ENCODE peak calls at places on chromosomes 11 and 22, in five cellular contexts. One of them, this sample, is unnamed. For H3K27me3, the result is how much of the 10 kb centered on the place peaks cover.

GRCh38 chr11:123186291-123186690 is 8.8 kb downstream of the CLMP start:
- DNase-seq in endodermal cell: no peak
- DNase-seq in fibroblast of lung: no peak
- DNase-seq in lower lobe of right lung: no peak
- DNase-seq in H1: no peak
- DNase-seq in this sample: peak

GRCh38 chr22:30474683-30475424 is 3.0 kb upstream of the SEC14L3 start:
- DNase-seq in endodermal cell: no peak
- DNase-seq in fibroblast of lung: no peak
- DNase-seq in lower lobe of right lung: no peak
- DNase-seq in H1: no peak
- DNase-seq in this sample: peak

GRCh38 chr11:61853698-61854169 is 25.6 kb downstream of the FADS2 start:
- DNase-seq in endodermal cell: no peak
- DNase-seq in fibroblast of lung: no peak
- DNase-seq in lower lobe of right lung: no peak
- DNase-seq in H1: no peak
- DNase-seq in this sample: no peak

GRCh38 chr11:83206771-83207413 is 13.4 kb downstream of the ANKRD42 start:
- DNase-seq in endodermal cell: no peak
- DNase-seq in fibroblast of lung: no peak
- DNase-seq in lower lobe of right lung: no peak
- DNase-seq in H1: no peak
- DNase-seq in this sample: peak

GRCh38 chr11:59614277-59615131 is 1.1 kb downstream of the OSBP start:
- DNase-seq in endodermal cell: no peak
- DNase-seq in fibroblast of lung: peak
- DNase-seq in lower lobe of right lung: no peak
- DNase-seq in H1: no peak
- DNase-seq in this sample: peak

GRCh38 chr11:65793625-65794400 is 7.0 kb downstream of the OVOL1 start:
- DNase-seq in endodermal cell: no peak
- DNase-seq in fibroblast of lung: no peak
- DNase-seq in lower lobe of right lung: no peak
- DNase-seq in H1: no peak
- DNase-seq in this sample: no peak

GRCh38 chr11:697028-697491 is 1.4 kb downstream of the TMEM80 start:
- DNase-seq in endodermal cell: no peak
- DNase-seq in fibroblast of lung: peak
- DNase-seq in lower lobe of right lung: peak
- DNase-seq in H1: no peak
- DNase-seq in this sample: peak

GRCh38 chr11:102396708-102397563 is 49.9 kb downstream of the BIRC2 start:
- DNase-seq in endodermal cell: no peak
- DNase-seq in fibroblast of lung: peak
- DNase-seq in lower lobe of right lung: no peak
- DNase-seq in H1: no peak
- DNase-seq in this sample: no peak

GRCh38 chr11:60925685-60926267 is 1.5 kb downstream of the TMEM132A start:
- DNase-seq in endodermal cell: no peak
- DNase-seq in fibroblast of lung: no peak
- DNase-seq in lower lobe of right lung: no peak
- DNase-seq in H1: no peak
- DNase-seq in this sample: peak

GRCh38 chr11:100908746-100909145 is 220.9 kb downstream of the PGR start:
- DNase-seq in endodermal cell: no peak
- DNase-seq in fibroblast of lung: no peak
- DNase-seq in lower lobe of right lung: no peak
- DNase-seq in H1: no peak
- DNase-seq in this sample: no peak

GRCh38 chr11:30741039-30741550 is 154.9 kb upstream of the MPPED2 start:
- DNase-seq in endodermal cell: no peak
- DNase-seq in fibroblast of lung: peak
- DNase-seq in lower lobe of right lung: no peak
- DNase-seq in H1: no peak
- DNase-seq in this sample: peak

GRCh38 chr11:67627788-67628624 is 1.7 kb downstream of the NUDT8 start:
- DNase-seq in endodermal cell: peak
- DNase-seq in fibroblast of lung: no peak
- DNase-seq in lower lobe of right lung: peak
- DNase-seq in H1: no peak
- DNase-seq in this sample: no peak

GRCh38 chr11:67627394-67627787 is 2.3 kb downstream of the NUDT8 start:
- DNase-seq in endodermal cell: no peak
- DNase-seq in fibroblast of lung: no peak
- DNase-seq in lower lobe of right lung: no peak
- DNase-seq in H1: no peak
- DNase-seq in this sample: no peak

GRCh38 chr11:67629386-67630229 is at the start of gene NUDT8:
- DNase-seq in endodermal cell: peak
- DNase-seq in fibroblast of lung: peak
- DNase-seq in lower lobe of right lung: peak
- DNase-seq in H1: no peak
- DNase-seq in this sample: peak

GRCh38 chr11:67630230-67630942 is 649 bp upstream of the NUDT8 start:
- DNase-seq in endodermal cell: peak
- DNase-seq in fibroblast of lung: peak
- DNase-seq in lower lobe of right lung: peak
- DNase-seq in H1: peak
- DNase-seq in this sample: peak

GRCh38 chr11:67628710-67629385 is 889 bp downstream of the NUDT8 start:
- DNase-seq in endodermal cell: no peak
- DNase-seq in fibroblast of lung: no peak
- DNase-seq in lower lobe of right lung: peak
- DNase-seq in H1: no peak
- DNase-seq in this sample: no peak
- TF ChIP-seq CTCF in endodermal cell: no peak
- TF ChIP-seq CTCF in fibroblast of lung: no peak
- TF ChIP-seq CTCF in lower lobe of right lung: no peak
- TF ChIP-seq CTCF in H1: peak
- TF ChIP-seq CTCF in this sample: no peak

GRCh38 chr11:46387919-46388618 is 3.5 kb downstream of the CHRM4 start:
- DNase-seq in endodermal cell: no peak
- DNase-seq in fibroblast of lung: no peak
- DNase-seq in lower lobe of right lung: no peak
- DNase-seq in H1: no peak
- DNase-seq in this sample: no peak

GRCh38 chr11:46389450-46390330 is 1.9 kb downstream of the CHRM4 start:
- DNase-seq in endodermal cell: peak
- DNase-seq in fibroblast of lung: peak
- DNase-seq in lower lobe of right lung: peak
- DNase-seq in H1: no peak
- DNase-seq in this sample: peak

GRCh38 chr11:46387456-46387855 is 4.1 kb downstream of the CHRM4 start:
- DNase-seq in endodermal cell: no peak
- DNase-seq in fibroblast of lung: no peak
- DNase-seq in lower lobe of right lung: no peak
- DNase-seq in H1: no peak
- DNase-seq in this sample: no peak

GRCh38 chr11:46390331-46391171 is 1.0 kb downstream of the CHRM4 start:
- DNase-seq in endodermal cell: peak
- DNase-seq in fibroblast of lung: no peak
- DNase-seq in lower lobe of right lung: no peak
- DNase-seq in H1: no peak
- DNase-seq in this sample: no peak

GRCh38 chr11:46388619-46389449 is 2.7 kb downstream of the CHRM4 start:
- DNase-seq in endodermal cell: peak
- DNase-seq in fibroblast of lung: no peak
- DNase-seq in lower lobe of right lung: no peak
- DNase-seq in H1: no peak
- DNase-seq in this sample: no peak
- H3K4me3 ChIP-seq in endodermal cell: peak
- H3K4me3 ChIP-seq in fibroblast of lung: no peak
- H3K4me3 ChIP-seq in lower lobe of right lung: no peak
- H3K4me3 ChIP-seq in H1: peak
- H3K4me3 ChIP-seq in this sample: no peak

GRCh38 chr11:126995989-126996388 is 4.6 kb downstream of the KIRREL3 start:
- DNase-seq in endodermal cell: no peak
- DNase-seq in fibroblast of lung: no peak
- DNase-seq in lower lobe of right lung: no peak
- DNase-seq in H1: no peak
- DNase-seq in this sample: no peak
- H3K27me3 ChIP-seq in endodermal cell: half or more
- H3K27me3 ChIP-seq in fibroblast of lung: under half
- H3K27me3 ChIP-seq in lower lobe of right lung: under half
- H3K27me3 ChIP-seq in H1: under half
- H3K27me3 ChIP-seq in this sample: under half

DNA sequence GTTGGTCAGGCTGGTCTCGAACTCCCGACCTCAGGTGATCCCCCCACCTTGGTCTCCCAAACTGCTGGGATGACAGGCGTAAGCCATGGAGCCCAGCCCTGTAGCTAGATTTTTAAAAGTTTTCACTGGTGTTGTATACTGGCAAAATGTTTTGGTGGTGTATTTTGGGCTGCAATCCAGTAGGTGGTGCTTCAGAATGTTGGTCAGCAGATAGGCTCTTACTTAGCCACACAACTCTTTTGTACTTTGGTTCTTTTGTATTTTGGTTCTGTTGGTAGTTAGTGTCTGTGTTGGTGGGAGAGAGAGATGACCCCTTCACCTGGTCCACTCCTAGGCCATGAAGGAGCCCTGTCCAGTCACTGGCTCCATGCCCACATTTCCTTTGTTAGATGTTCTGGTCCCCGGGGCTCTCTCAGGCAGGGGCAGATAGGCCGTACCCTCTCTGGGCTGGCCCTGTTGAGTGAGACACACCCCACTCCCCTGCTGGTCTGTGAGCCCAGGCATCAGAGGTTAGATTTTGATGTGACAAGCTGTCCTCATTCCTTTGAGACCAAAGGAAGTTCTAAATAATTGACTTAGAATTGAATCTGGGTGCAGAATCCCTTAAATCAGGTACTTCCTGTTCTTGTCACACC is 123.8 kb downstream of the DDX10 start:
- DNase-seq in endodermal cell: peak
- DNase-seq in fibroblast of lung: peak
- DNase-seq in lower lobe of right lung: no peak
- DNase-seq in H1: no peak
- DNase-seq in this sample: peak
- TF ChIP-seq CTCF in endodermal cell: peak
- TF ChIP-seq CTCF in fibroblast of lung: peak
- TF ChIP-seq CTCF in lower lobe of right lung: no peak
- TF ChIP-seq CTCF in H1: peak
- TF ChIP-seq CTCF in this sample: peak

GRCh38 chr11:121426476-121427454 is 25.3 kb upstream of the SORL1 start:
- DNase-seq in endodermal cell: peak
- DNase-seq in fibroblast of lung: no peak
- DNase-seq in lower lobe of right lung: peak
- DNase-seq in H1: no peak
- DNase-seq in this sample: no peak
- H3K4me3 ChIP-seq in endodermal cell: peak
- H3K4me3 ChIP-seq in fibroblast of lung: peak
- H3K4me3 ChIP-seq in lower lobe of right lung: peak
- H3K4me3 ChIP-seq in H1: peak
- H3K4me3 ChIP-seq in this sample: peak

GRCh38 chr22:44199866-44200265 is 19.1 kb downstream of the PARVG start:
- DNase-seq in endodermal cell: no peak
- DNase-seq in fibroblast of lung: no peak
- DNase-seq in lower lobe of right lung: no peak
- DNase-seq in H1: no peak
- DNase-seq in this sample: no peak

GRCh38 chr22:44199164-44199563 is 18.4 kb downstream of the PARVG start:
- DNase-seq in endodermal cell: no peak
- DNase-seq in fibroblast of lung: no peak
- DNase-seq in lower lobe of right lung: no peak
- DNase-seq in H1: no peak
- DNase-seq in this sample: no peak

GRCh38 chr22:44201556-44202129 is 20.9 kb downstream of the PARVG start:
- DNase-seq in endodermal cell: no peak
- DNase-seq in fibroblast of lung: no peak
- DNase-seq in lower lobe of right lung: no peak
- DNase-seq in H1: no peak
- DNase-seq in this sample: no peak

GRCh38 chr22:44200855-44201550 is 20.3 kb downstream of the PARVG start:
- DNase-seq in endodermal cell: no peak
- DNase-seq in fibroblast of lung: no peak
- DNase-seq in lower lobe of right lung: no peak
- DNase-seq in H1: no peak
- DNase-seq in this sample: no peak

DNA sequence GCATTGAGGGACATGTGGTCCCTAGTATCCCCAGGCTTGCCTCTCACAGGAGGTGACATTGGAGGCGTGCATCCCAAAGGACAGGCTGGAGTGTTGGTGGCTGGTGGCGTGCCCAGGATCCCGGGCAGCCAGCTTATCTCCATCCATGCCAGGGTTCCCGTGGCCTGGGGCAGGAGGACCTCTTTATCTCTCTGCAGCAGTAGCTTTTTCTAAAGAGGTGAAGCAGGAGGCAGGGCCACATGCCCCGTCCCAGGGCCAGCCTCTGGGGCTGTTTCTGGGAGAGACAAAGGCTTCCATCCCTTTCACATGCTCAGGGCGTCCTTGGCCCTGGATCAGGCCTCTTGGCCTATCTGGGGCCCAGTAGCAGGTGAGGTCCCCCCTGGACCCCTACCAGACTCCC is 19.7 kb downstream of the PARVG start:
- DNase-seq in endodermal cell: no peak
- DNase-seq in fibroblast of lung: no peak
- DNase-seq in lower lobe of right lung: no peak
- DNase-seq in H1: no peak
- DNase-seq in this sample: no peak
- H3K27me3 ChIP-seq in endodermal cell: under half
- H3K27me3 ChIP-seq in fibroblast of lung: under half
- H3K27me3 ChIP-seq in lower lobe of right lung: under half
- H3K27me3 ChIP-seq in H1: under half
- H3K27me3 ChIP-seq in this sample: under half

DNA sequence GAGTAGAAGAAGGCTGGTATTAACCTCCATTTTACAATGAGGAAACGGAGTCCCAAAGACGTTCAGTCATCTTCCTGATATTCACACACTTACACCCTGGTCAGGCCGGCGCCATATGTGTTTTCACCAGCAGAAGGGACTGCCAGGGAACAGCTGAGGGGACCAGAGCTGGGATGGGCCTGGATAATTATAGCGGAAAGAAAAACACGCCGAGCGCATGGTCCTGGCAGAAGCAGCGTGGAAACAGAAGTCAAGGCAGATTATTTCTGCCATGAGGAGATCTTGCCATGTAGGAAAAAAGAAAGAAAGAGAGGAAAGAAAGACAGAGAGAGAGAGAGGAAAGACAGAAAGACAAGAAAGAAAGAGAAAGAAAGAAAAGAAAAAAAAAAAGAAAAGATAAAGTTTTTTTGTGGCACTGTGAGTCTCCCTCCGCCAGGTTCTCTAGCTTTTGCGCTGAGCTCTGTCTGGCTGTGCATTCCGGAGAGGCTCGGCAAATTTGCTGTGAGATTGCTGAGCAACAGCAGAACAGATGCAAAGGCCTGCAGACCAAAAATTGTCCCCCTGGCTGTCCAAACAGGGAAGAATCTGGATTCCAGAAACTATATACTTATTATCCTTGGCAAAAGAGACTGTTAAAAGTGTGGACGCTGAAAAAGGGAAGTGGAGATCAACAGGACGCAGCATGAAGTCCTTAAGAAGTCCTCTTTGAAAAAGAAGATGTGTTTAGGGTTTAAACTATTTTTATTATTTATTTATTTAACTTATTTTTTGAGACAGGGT is 1.3 kb upstream of the UCP2 start:
- DNase-seq in endodermal cell: peak
- DNase-seq in fibroblast of lung: no peak
- DNase-seq in lower lobe of right lung: no peak
- DNase-seq in H1: no peak
- DNase-seq in this sample: no peak
- TF ChIP-seq CTCF in endodermal cell: no peak
- TF ChIP-seq CTCF in fibroblast of lung: no peak
- TF ChIP-seq CTCF in lower lobe of right lung: no peak
- TF ChIP-seq CTCF in H1: no peak
- TF ChIP-seq CTCF in this sample: no peak

This sample was measured in bronchial epithelial cell.